ENCODE peak calls at places on chromosomes 1 and 21, in six cellular contexts. P, Z, U, V, W and R are unnamed samples.

GRCh38 chr1:85847356-85847755 is 139.1 kb upstream of the ZNHIT6 start:
- DNase-seq in P (no peak), Z (no peak), U (no peak), V (no peak), W (no peak), R (no peak)

GRCh38 chr1:45640293-45640692 is 16.4 kb upstream of the CCDC17 start:
- DNase-seq in P (no peak), Z (no peak), U (no peak), V (no peak), W (no peak), R (no peak)

GRCh38 chr1:181113061-181113695 is 24.7 kb downstream of the IER5 start:
- DNase-seq in P (peak), Z (no peak), U (no peak), V (no peak), W (no peak), R (no peak)

GRCh38 chr1:221874285-221875003 is 132.6 kb upstream of the DUSP10 start:
- DNase-seq in P (peak), Z (no peak), U (no peak), V (no peak), W (no peak), R (no peak)

GRCh38 chr21:26449161-26449560 is 123.9 kb downstream of the CYYR1 start:
- DNase-seq in P (peak), Z (no peak), U (no peak), V (no peak), W (no peak), R (no peak)

GRCh38 chr1:25232866-25233784 is 823 bp upstream of the SYF2 start:
- DNase-seq in P (peak), Z (peak), U (peak), V (peak), W (peak), R (no peak)

GRCh38 chr21:44454058-44454457 is 1.3 kb upstream of the LRRC3 start:
- DNase-seq in P (no peak), Z (no peak), U (no peak), V (no peak), W (no peak), R (no peak)

GRCh38 chr1:245604979-245605378 is 450.2 kb downstream of the KIF26B start:
- DNase-seq in P (peak), Z (no peak), U (no peak), V (no peak), W (no peak), R (no peak)

GRCh38 chr1:41840592-41841246 is 78.0 kb downstream of the HIVEP3 start:
- DNase-seq in P (no peak), Z (no peak), U (no peak), V (peak), W (no peak), R (peak)

GRCh38 chr1:234781241-234782056 is 171.5 kb upstream of the IRF2BP2 start:
- DNase-seq in P (no peak), Z (no peak), U (no peak), V (no peak), W (peak), R (no peak)

GRCh38 chr1:34918609-34919561 is 10.6 kb downstream of the DLGAP3 start:
- DNase-seq in P (peak), Z (no peak), U (no peak), V (no peak), W (no peak), R (no peak)

GRCh38 chr1:66525086-66525485 is 8.9 kb upstream of the SGIP1 start:
- DNase-seq in P (no peak), Z (no peak), U (no peak), V (no peak), W (no peak), R (no peak)

GRCh38 chr1:235652364-235652763 is 2.8 kb upstream of the GNG4 start:
- DNase-seq in P (no peak), Z (peak), U (no peak), V (no peak), W (no peak), R (no peak)

GRCh38 chr1:14263207-14263606 is 335.3 kb upstream of the KAZN start:
- DNase-seq in P (no peak), Z (no peak), U (no peak), V (no peak), W (no peak), R (no peak)

GRCh38 chr21:27519357-27519756 is 552.5 kb upstream of the ADAMTS5 start:
- DNase-seq in P (peak), Z (no peak), U (no peak), V (no peak), W (no peak), R (no peak)

GRCh38 chr1:63915121-63915520 is 141.3 kb downstream of the ROR1 start:
- DNase-seq in P (peak), Z (no peak), U (no peak), V (no peak), W (no peak), R (no peak)

GRCh38 chr1:7683521-7683920 is 87.6 kb upstream of the VAMP3 start:
- DNase-seq in P (no peak), Z (no peak), U (no peak), V (no peak), W (no peak), R (no peak)

GRCh38 chr1:9626201-9626608 is 25.3 kb upstream of the PIK3CD start:
- DNase-seq in P (no peak), Z (peak), U (no peak), V (no peak), W (no peak), R (no peak)

GRCh38 chr1:199226163-199226562 is 587.3 kb downstream of the PTPRC start:
- DNase-seq in P (peak), Z (no peak), U (no peak), V (no peak), W (no peak), R (no peak)

GRCh38 chr1:245748246-245748645 is 593.5 kb downstream of the KIF26B start:
- DNase-seq in P (no peak), Z (no peak), U (no peak), V (no peak), W (no peak), R (no peak)

DNA sequence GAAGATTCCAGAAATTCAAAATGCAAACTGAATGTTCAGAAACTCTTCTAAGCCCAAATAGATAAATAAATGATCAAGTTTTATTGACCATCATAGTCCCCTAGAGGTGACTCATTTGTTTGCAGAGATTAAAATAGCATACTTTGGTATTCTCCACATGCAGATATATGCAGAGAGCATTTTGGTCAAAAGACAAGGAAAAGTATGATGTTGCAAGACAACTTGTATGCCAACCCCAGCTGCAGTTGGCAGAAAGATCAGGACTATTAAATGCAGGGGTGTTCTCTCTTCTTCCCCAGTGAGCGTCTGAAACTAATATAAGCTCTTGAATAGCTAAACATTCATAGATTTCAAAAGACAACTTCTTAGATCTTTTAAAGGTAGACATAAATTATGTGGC is 404.9 kb downstream of the LTN1 start:
- DNase-seq in P (peak), Z (no peak), U (no peak), V (no peak), W (no peak), R (no peak)
- H3K4me3 ChIP-seq in P (no peak), Z (no peak), U (no peak), V (no peak), W (no peak), R (no peak)

GRCh38 chr1:204867666-204868339 is 2.9 kb upstream of the NFASC start:
- DNase-seq in P (no peak), Z (no peak), U (no peak), V (no peak), W (no peak), R (no peak)
- H3K4me3 ChIP-seq in P (no peak), Z (no peak), U (no peak), V (no peak), W (no peak), R (no peak)

GRCh38 chr1:207458409-207458808 is 4.3 kb downstream of the CR2 start:
- DNase-seq in P (no peak), Z (no peak), U (no peak), V (no peak), W (no peak), R (no peak)

GRCh38 chr1:207453710-207454045 is 450 bp upstream of the CR2 start:
- DNase-seq in P (no peak), Z (no peak), U (no peak), V (no peak), W (no peak), R (no peak)

GRCh38 chr1:207455183-207455754 is 1.1 kb downstream of the CR2 start:
- DNase-seq in P (no peak), Z (no peak), U (no peak), V (no peak), W (no peak), R (no peak)

GRCh38 chr1:207459008-207459407 is 4.9 kb downstream of the CR2 start:
- DNase-seq in P (no peak), Z (no peak), U (no peak), V (no peak), W (no peak), R (no peak)

GRCh38 chr1:207454046-207454964 is at the start of gene CR2:
- DNase-seq in P (no peak), Z (peak), U (peak), V (peak), W (peak), R (no peak)
- H3K4me3 ChIP-seq in P (no peak), Z (peak), U (peak), V (peak), W (peak), R (peak)

GRCh38 chr1:109840011-109840629 is 70.5 kb upstream of the CSF1 start:
- DNase-seq in P (no peak), Z (no peak), U (no peak), V (no peak), W (no peak), R (no peak)
- H3K4me3 ChIP-seq in P (no peak), Z (no peak), U (no peak), V (no peak), W (no peak), R (no peak)

GRCh38 chr1:112460672-112461071 is 48.1 kb upstream of the WNT2B start:
- DNase-seq in P (peak), Z (no peak), U (no peak), V (no peak), W (no peak), R (no peak)

GRCh38 chr1:112464501-112464900 is 44.3 kb upstream of the WNT2B start:
- DNase-seq in P (no peak), Z (no peak), U (no peak), V (no peak), W (peak), R (no peak)

GRCh38 chr1:112462953-112463279 is 45.8 kb upstream of the WNT2B start:
- DNase-seq in P (no peak), Z (no peak), U (no peak), V (no peak), W (no peak), R (no peak)

GRCh38 chr1:112457965-112458364 is 50.8 kb upstream of the WNT2B start:
- DNase-seq in P (peak), Z (no peak), U (no peak), V (no peak), W (no peak), R (no peak)

DNA sequence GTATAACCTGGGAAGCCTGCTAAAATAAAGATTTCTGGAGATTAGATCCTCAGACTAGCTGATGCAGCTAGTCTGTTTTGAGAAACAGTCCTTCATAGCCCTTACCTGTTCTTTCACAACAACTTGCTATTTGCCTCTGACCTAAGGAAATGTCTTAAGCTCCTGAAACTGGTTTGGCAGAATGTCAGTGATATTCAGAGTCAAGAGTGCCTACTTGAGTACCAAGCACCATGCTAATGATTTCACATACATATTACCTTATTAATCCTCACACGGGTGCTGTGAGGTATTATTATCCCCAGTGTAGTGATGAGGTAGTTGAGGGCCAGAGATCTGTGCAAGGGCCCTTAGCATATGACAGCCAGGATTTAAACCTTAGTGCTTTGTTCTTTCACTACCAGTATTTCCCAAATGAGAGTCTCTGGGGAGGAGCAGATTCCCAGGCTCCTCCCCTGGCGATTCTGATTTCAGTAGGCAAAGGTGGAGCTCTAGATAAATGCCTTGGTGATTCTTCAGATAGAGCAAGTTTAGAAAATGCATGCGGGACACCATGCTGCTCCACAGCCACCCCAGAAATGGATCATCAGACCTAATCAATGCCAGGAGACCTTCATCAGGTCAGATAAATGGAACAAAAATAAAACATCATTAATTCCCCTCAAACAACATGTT is 47.4 kb upstream of the WNT2B start:
- DNase-seq in P (peak), Z (no peak), U (no peak), V (no peak), W (no peak), R (no peak)
- H3K4me3 ChIP-seq in P (no peak), Z (no peak), U (no peak), V (no peak), W (no peak), R (no peak)

GRCh38 chr1:110606784-110607662 is 865 bp upstream of the KCNA2 start:
- DNase-seq in P (no peak), Z (no peak), U (no peak), V (no peak), W (peak), R (no peak)
- H3K4me3 ChIP-seq in P (no peak), Z (peak), U (peak), V (peak), W (peak), R (peak)

DNA sequence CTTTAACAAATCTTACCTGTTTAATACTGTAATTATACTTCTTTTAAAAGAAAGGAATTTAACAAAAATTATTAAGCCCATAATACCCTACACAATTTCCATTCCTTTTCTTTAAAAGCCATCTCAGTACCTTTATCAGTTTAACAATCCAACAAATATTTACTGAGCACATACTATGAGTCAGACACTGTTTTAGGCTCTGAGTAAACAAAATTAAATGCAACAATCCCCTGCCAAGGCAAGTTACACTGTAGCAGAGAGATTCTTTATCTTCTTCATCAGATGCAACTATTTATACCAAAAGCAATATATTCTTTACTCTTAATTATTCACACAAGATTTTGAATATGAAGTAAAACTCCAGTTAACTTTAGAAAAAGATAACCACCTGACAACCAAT is 12.0 kb downstream of the DENND1B start:
- DNase-seq in P (peak), Z (no peak), U (no peak), V (no peak), W (no peak), R (no peak)
- H3K4me3 ChIP-seq in P (no peak), Z (no peak), U (no peak), V (no peak), W (no peak), R (no peak)

GRCh38 chr1:31772669-31773248 is 8.6 kb upstream of the ADGRB2 start:
- DNase-seq in P (no peak), Z (no peak), U (no peak), V (no peak), W (no peak), R (no peak)
- H3K4me3 ChIP-seq in P (no peak), Z (peak), U (no peak), V (no peak), W (no peak), R (no peak)

GRCh38 chr1:193113258-193113991 is 8.2 kb upstream of the GLRX2 start:
- DNase-seq in P (no peak), Z (no peak), U (no peak), V (no peak), W (no peak), R (no peak)
- H3K4me3 ChIP-seq in P (no peak), Z (no peak), U (no peak), V (no peak), W (no peak), R (no peak)